ENCODE peak calls at places on chromosomes 11 and 22, in eight cellular contexts. I is heart left ventricle; R is A549; W is psoas muscle; T is thoracic aorta; E is aorta; O is CD8-positive, alpha-beta T cell; N is H9. J is an unnamed sample.

GRCh38 chr11:94145431-94145830 is 16.8 kb downstream of the PANX1 start:
- DNase-seq in I (no peak), R (no peak), W (no peak), T (no peak), E (no peak), O (no peak), N (no peak), J (no peak)

GRCh38 chr11:117828641-117829368 is 4.3 kb upstream of the FXYD2 start:
- DNase-seq in I (peak; percentile 82), R (peak; percentile 29), W (peak; percentile 65), T (peak; percentile 1), E (peak; percentile 79), O (peak; percentile 92), N (peak; percentile 25), J (peak; percentile 57)

GRCh38 chr11:123510579-123510905 is 80.5 kb downstream of the GRAMD1B start:
- DNase-seq in I (no peak), R (no peak), W (no peak), T (no peak), E (no peak), O (no peak), N (no peak), J (no peak)

GRCh38 chr11:64477675-64478074 is 113.3 kb upstream of the SLC22A12 start:
- DNase-seq in I (no peak), R (no peak), W (no peak), T (no peak), E (no peak), O (no peak), N (no peak), J (no peak)

GRCh38 chr11:33001281-33001680 is 14.4 kb upstream of the DEPDC7 start:
- DNase-seq in I (no peak), R (no peak), W (no peak), T (no peak), E (no peak), O (no peak), N (no peak), J (no peak)

GRCh38 chr11:102220728-102221467 is 96.4 kb upstream of the BIRC3 start:
- DNase-seq in I (no peak), R (no peak), W (no peak), T (no peak), E (no peak), O (no peak), N (no peak), J (no peak)

GRCh38 chr11:58622344-58622743 is at the start of gene CNTF:
- DNase-seq in I (no peak), R (no peak), W (no peak), T (no peak), E (no peak), O (no peak), N (no peak), J (no peak)

GRCh38 chr22:19105867-19106802 is 16.1 kb downstream of the DGCR2 start:
- DNase-seq in I (no peak), R (no peak), W (no peak), T (no peak), E (no peak), O (peak; percentile 69), N (peak; percentile 50), J (no peak)

GRCh38 chr22:36238348-36239149 is 778 bp downstream of the APOL2 start:
- DNase-seq in I (peak; percentile 50), R (no peak), W (peak; percentile 18), T (no peak), E (peak; percentile 45), O (no peak), N (peak; percentile 18), J (no peak)

GRCh38 chr11:117809236-117810055 is 12.4 kb upstream of the DSCAML1 start:
- DNase-seq in I (peak; percentile 89), R (peak; percentile 84), W (peak; percentile 63), T (no peak), E (peak; percentile 81), O (no peak), N (peak; percentile 81), J (peak; percentile 51)

GRCh38 chr11:105398636-105399035 is 211.2 kb upstream of the GRIA4 start:
- DNase-seq in I (no peak), R (no peak), W (no peak), T (no peak), E (no peak), O (no peak), N (no peak), J (no peak)

GRCh38 chr11:130448416-130449068 is at the start of gene ADAMTS15:
- DNase-seq in I (peak; percentile 93), R (peak; percentile 83), W (peak; percentile 81), T (no peak), E (peak; percentile 89), O (no peak), N (peak; percentile 97), J (peak; percentile 80)

GRCh38 chr11:62922653-62923371 is 1.6 kb upstream of the CHRM1 start:
- DNase-seq in I (no peak), R (peak; percentile 59), W (no peak), T (no peak), E (no peak), O (no peak), N (no peak), J (no peak)

GRCh38 chr11:31045335-31045734 is 324.2 kb downstream of the DCDC1 start:
- DNase-seq in I (no peak), R (peak; percentile 29), W (no peak), T (no peak), E (no peak), O (no peak), N (no peak), J (no peak)

GRCh38 chr11:61160487-61161189 is 588 bp downstream of the VPS37C start:
- DNase-seq in I (no peak), R (no peak), W (no peak), T (no peak), E (no peak), O (no peak), N (no peak), J (no peak)

DNA sequence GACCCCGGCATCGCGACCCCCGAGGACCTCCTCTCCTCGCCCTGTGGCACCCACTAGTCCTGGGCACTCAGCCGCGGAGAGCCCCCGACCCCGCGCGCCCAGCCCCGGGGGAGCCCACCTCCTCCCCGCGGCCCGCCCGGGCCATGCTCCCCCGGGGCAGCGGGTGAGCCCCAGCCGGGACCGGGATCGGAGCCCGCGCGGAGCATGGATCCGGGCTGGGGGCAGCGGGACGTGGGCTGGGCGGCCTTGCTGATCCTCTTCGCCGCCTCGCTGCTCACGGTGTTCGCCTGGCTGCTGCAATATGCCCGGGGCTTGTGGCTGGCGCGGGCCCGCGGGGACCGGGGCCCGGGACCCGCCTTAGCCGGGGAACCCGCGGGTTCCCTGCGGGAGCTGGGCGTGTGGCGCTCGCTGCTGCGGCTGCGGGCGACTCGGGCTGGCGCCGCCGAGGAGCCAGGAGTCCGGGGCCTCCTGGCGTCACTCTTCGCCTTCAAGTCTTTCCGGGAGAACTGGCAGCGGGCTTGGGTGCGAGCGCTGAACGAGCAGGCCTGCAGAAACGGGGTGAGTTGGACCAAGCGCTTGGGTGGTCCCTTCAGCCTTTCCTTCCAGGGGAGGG is 500 bp downstream of the C2CD2L start:
- DNase-seq in I (no peak), R (no peak), W (no peak), T (no peak), E (peak; percentile 54), O (no peak), N (no peak), J (peak; percentile 53)
- H3K27ac ChIP-seq in I (peak overlapping the region; percentile 84), R (peak overlapping the region; percentile 68), W (peak overlapping the region; percentile 80), T (peak overlapping the region; percentile 77), E (peak overlapping the region; percentile 62), O (peak overlapping the region; percentile 72), N (no peak overlapping the region), J (peak overlapping the region; percentile 89)

GRCh38 chr11:76615950-76616349 is 54.6 kb downstream of the LRRC32 start:
- DNase-seq in I (peak; percentile 88), R (no peak), W (no peak), T (peak; percentile 79), E (peak; percentile 89), O (no peak), N (peak; percentile 17), J (no peak)
- H3K27ac ChIP-seq in I (peak overlapping the region; percentile 76), R (no peak overlapping the region), W (peak overlapping the region; percentile 58), T (peak overlapping the region; percentile 97), E (peak overlapping the region; percentile 91), O (no peak overlapping the region), N (no peak overlapping the region), J (no peak overlapping the region)

GRCh38 chr11:114179234-114179941 is 116.8 kb upstream of the NNMT start:
- DNase-seq in I (peak; percentile 88), R (peak; percentile 5), W (peak; percentile 82), T (peak; percentile 78), E (peak; percentile 72), O (no peak), N (no peak), J (peak; percentile 80)
- H3K27ac ChIP-seq in I (peak overlapping the region; percentile 97), R (peak overlapping the region; percentile 62), W (peak overlapping the region; percentile 99), T (peak overlapping the region; percentile 97), E (peak overlapping the region; percentile 99), O (no peak overlapping the region), N (no peak overlapping the region), J (peak overlapping the region; percentile 94)

GRCh38 chr22:27785818-27786217 is 15.7 kb downstream of the MN1 start:
- DNase-seq in I (no peak), R (no peak), W (no peak), T (no peak), E (no peak), O (no peak), N (no peak), J (no peak)
- H3K27ac ChIP-seq in I (peak overlapping the region; percentile 40), R (no peak overlapping the region), W (peak overlapping the region; percentile 94), T (peak overlapping the region; percentile 95), E (peak overlapping the region; percentile 87), O (no peak overlapping the region), N (no peak overlapping the region), J (peak overlapping the region; percentile 14)

GRCh38 chr22:49833340-49834007 is 5.8 kb upstream of the BRD1 start:
- DNase-seq in I (no peak), R (no peak), W (no peak), T (no peak), E (peak; percentile 4), O (no peak), N (no peak), J (no peak)

DNA sequence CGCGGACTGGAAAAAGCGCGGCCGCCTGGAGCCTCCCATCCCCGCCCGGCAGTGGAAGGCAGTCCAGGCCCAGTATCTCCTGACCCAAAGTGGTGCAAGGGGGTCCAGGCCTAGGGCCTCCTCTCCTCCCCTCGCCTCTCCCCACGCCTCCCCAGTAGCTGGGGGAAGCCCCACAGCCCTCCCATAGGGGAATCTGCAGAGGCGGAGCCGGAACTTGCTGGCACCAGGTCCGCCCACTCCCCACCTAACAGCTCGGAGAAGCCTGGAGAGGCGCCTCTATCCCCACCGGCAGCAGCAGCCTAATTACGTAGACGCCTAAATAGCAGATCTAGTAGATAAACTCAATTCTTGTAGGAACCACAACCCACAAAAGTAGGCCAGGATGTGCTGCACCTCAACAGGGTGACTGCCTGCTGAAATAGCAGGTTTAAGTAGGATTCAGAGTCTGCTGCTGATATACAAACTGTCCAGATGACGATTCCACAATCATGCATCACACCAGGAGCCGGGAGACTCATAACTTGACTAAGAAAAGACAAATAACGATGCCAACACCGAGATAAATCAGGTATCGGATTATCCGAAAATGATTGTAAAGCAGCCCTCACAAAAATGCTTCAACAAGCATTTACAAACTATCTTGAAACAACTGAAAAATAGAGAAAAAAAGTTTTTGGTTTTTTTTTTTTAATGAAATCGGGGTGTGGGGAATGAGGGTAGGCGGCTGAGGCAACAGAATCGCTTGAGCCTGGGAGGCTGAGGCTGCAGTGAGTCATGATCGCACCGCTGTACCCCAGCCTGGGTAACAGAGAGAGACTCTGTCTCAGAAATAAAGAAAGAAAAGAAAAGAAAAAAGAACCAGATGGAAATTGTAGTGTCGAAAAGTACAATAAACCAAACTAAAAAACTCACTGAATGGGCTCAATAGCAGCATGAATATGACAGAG is 11.4 kb upstream of the BRD1 start:
- DNase-seq in I (no peak), R (no peak), W (no peak), T (no peak), E (peak; percentile 46), O (peak; percentile 87), N (peak; percentile 76), J (peak; percentile 71)
- H3K27ac ChIP-seq in I (no peak overlapping the region), R (no peak overlapping the region), W (no peak overlapping the region), T (no peak overlapping the region), E (no peak overlapping the region), O (peak overlapping the region; percentile 84), N (no peak overlapping the region), J (peak overlapping the region; percentile 72)